ENCODE peak calls at places on chromosomes 12 and 14, in five cellular contexts. M, W, C, P and J are unnamed samples. For H3K27me3, the result is how much of the 10 kb centered on the place peaks cover.

GRCh38 chr12:19273482-19274330 is 144.2 kb downstream of the PLEKHA5 start:
- DNase-seq in M (no peak), W (no peak), C (peak), P (no peak), J (peak)

GRCh38 chr12:124877423-124877822 is 13.8 kb upstream of the SCARB1 start:
- DNase-seq in M (no peak), W (no peak), C (no peak), P (no peak), J (no peak)

GRCh38 chr12:43655586-43655985 is 103.0 kb downstream of the PUS7L start:
- DNase-seq in M (no peak), W (no peak), C (peak), P (no peak), J (no peak)

GRCh38 chr12:98422809-98423208 is 92.6 kb upstream of the TMPO start:
- DNase-seq in M (peak), W (no peak), C (peak), P (no peak), J (no peak)

GRCh38 chr12:116389990-116390655 is 112.6 kb upstream of the MED13L start:
- DNase-seq in M (no peak), W (no peak), C (peak), P (no peak), J (no peak)

GRCh38 chr14:91380116-91380515 is 37.5 kb downstream of the CCDC88C start:
- DNase-seq in M (no peak), W (no peak), C (no peak), P (no peak), J (no peak)

GRCh38 chr12:70876952-70877351 is 43.6 kb downstream of the PTPRR start:
- DNase-seq in M (no peak), W (no peak), C (peak), P (no peak), J (no peak)

GRCh38 chr14:96274122-96274910 is 18.3 kb downstream of the BDKRB1 start:
- DNase-seq in M (no peak), W (no peak), C (no peak), P (no peak), J (no peak)

GRCh38 chr14:61171687-61172086 is 109.5 kb downstream of the TMEM30B start:
- DNase-seq in M (no peak), W (no peak), C (no peak), P (no peak), J (no peak)

GRCh38 chr12:115574831-115575230 is 702.7 kb downstream of the MED13L start:
- DNase-seq in M (no peak), W (no peak), C (no peak), P (no peak), J (no peak)

GRCh38 chr12:122078141-122079037 is at the start of gene MLXIP:
- DNase-seq in M (peak), W (peak), C (peak), P (peak), J (peak)

GRCh38 chr12:93712204-93712603 is 35.0 kb downstream of the CRADD start:
- DNase-seq in M (no peak), W (no peak), C (no peak), P (no peak), J (no peak)

GRCh38 chr14:105299654-105300541 is 903 bp downstream of the BRF1 start:
- DNase-seq in M (no peak), W (no peak), C (no peak), P (no peak), J (no peak)

GRCh38 chr12:65170245-65170881 is 980 bp downstream of the LEMD3 start:
- DNase-seq in M (peak), W (peak), C (peak), P (peak), J (peak)

GRCh38 chr12:98352835-98353234 is 162.6 kb upstream of the TMPO start:
- DNase-seq in M (no peak), W (no peak), C (no peak), P (no peak), J (no peak)

GRCh38 chr12:65648461-65648860 is 175.8 kb upstream of the HMGA2 start:
- DNase-seq in M (no peak), W (no peak), C (peak), P (no peak), J (no peak)

DNA sequence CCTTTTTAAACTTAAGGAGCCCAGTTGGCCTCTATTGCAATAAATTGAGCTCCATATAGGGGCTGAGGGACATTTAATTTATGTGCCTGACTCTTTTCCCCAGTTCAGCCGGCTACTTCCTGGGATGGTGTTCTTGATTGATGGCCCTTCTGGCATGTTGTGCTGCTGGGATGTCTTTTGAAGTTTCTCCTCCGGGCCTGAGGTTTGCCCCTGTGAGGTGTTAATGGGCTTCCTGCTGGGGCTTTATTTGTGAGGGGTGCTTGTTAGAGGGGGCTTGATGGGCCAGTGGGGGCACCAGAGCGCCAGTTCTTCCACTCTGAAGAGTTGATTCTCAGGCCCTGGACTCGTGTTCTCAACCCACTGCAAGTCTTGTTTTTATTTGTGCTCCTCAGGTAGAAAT is 69.6 kb downstream of the CHST11 start:
- DNase-seq in M (no peak), W (no peak), C (no peak), P (no peak), J (no peak)
- TF ChIP-seq CTCF in M (no peak), W (no peak), C (no peak), P (no peak), J (no peak)

DNA sequence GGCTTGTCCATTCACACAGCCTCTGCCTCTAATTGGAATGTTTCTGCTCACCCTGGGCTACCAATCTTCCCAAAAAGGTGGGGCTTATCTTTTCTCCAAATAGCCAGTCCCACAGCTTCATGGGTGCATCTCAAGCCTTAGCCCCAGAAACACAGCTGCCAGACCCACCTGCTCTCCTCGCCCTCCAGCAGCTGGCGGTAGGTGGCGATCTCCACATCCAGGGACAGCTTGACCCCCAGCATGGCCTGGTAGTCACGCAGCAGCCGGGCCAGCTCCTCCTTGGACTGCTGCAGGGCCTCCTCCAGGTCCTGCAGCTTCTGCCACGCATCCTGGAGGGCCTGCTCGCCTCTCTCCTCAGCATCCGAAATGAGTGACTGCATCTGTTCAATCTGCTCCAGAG is 11.1 kb downstream of the KRT77 start:
- DNase-seq in M (no peak), W (no peak), C (no peak), P (no peak), J (no peak)
- H3K27me3 ChIP-seq in M (half or more), W (under half), C (under half), P (half or more), J (under half)

GRCh38 chr12:60255044-60255443 is 659.2 kb downstream of the SLC16A7 start:
- DNase-seq in M (no peak), W (no peak), C (no peak), P (no peak), J (no peak)
- TF ChIP-seq CTCF in M (no peak), W (no peak), C (no peak), P (no peak), J (no peak)

DNA sequence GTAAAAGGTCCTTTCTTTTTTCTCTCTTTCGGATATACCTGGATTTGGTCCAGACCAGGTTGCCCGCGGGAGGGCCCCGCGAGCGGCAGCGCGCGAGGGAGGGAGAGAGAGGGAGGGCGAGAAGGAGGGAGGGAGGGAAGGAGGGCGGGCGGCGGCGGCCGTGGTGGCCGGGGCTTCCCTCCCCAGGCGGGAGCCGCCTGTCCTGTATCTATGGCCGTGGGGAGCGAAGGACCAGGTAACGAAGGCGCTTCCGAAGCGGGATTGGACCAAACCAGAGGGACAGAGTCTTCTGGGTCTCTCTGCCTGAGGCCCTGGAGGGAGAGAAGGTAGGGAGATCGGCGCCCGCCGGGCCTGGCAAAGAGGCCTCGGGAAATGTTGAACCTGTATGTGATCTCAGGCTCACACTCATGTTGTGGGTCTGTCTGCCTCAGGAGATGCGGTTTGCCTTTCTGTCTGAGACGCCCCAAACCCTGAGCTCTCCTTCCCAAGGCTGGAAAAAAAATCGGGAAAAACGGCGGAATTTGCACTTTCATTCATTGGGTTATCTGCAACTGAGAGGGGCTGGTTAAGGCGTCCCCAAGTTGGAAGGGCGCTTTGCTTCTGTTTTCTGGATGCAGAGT is 5.2 kb upstream of the HOXC9 start:
- DNase-seq in M (no peak), W (peak), C (no peak), P (no peak), J (no peak)
- H3K27me3 ChIP-seq in M (under half), W (half or more), C (under half), P (half or more), J (under half)

GRCh38 chr12:84463756-84464495 is 448.7 kb downstream of the SLC6A15 start:
- DNase-seq in M (no peak), W (no peak), C (no peak), P (no peak), J (no peak)
- TF ChIP-seq CTCF in M (no peak), W (no peak), C (no peak), P (no peak), J (no peak)

DNA sequence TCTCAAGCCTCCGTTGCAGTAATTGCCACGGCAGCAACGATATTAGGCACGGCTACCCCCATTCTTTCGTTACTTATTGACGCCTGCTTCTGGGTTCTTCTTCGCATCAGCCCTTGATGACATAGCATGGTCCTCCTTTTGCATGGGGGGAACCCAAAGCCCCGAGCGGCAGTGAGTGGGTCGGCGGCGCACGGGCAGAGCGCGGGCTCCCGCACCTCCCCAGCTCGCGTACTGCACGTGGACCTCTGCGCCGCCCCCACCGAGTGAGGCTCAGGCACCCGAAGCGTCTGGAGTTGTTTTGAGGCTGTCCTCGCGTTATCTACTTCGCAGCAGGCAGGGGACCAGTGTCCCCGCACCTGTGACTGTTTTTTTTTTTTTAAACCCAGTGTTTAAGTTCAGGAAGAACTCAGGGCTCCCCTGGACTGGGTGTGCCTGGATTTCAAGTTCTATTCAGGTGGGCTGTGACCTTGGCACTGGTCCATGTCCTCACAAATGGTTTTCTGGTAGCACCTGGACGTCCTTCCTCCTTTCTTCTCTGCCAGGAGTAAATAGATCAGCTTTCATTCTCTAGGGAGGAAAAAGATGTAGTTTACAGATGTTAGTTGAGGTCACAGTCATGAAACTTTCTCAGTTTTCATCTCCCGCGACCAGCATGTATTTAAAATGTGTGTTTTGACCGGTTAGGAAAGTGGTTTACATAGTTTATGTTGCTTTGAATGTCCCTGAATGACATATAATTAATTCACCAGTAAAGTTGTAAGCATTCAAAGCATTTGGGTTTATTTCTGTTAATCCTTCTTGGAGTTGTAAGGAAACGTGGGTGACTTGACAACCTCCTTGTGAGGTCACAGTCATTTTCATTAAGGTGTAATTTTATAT is 1.4 kb upstream of the FOXN4 start:
- DNase-seq in M (peak), W (no peak), C (no peak), P (peak), J (no peak)
- H3K27me3 ChIP-seq in M (under half), W (under half), C (half or more), P (under half), J (under half)

DNA sequence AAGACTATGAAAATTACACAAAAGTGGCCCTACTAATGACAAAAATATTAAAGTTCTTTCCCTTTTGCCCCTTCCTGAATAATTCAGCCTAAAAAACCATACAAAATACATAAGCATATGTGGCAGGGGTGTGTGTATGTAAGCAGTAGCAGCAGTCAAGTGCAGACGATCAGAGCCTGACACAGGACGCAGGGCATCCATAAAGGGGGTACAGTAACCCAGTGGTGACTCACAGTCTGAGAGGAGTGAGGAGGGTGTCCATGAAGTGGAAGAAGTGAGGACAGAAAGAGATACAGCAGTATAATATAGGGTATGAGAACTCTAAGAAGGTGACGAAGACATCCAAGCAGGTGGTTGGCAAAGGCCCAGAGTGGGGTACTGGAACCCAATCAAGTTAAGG is 56.7 kb downstream of the RALGAPA1 start:
- DNase-seq in M (no peak), W (no peak), C (no peak), P (no peak), J (no peak)
- TF ChIP-seq CTCF in M (no peak), W (no peak), C (no peak), P (no peak), J (no peak)